ENCODE peak calls at places on chromosome 1, in nine cellular contexts. F, T, R, Z, Y, G, K, P and B are unnamed samples. For H3K36me3, the result is how much of the 10 kb centered on the place peaks cover.

GRCh38 chr1:115478933-115479551 is 141.0 kb upstream of the NGF start:
- DNase-seq in F (no peak), T (peak), R (no peak), Z (peak), Y (peak), G (no peak), K (no peak), P (no peak), B (peak)

GRCh38 chr1:107820797-107821196 is 144.2 kb downstream of the VAV3 start:
- DNase-seq in F (no peak), T (no peak), R (peak), Z (no peak), Y (no peak), G (peak), K (no peak), P (no peak), B (no peak)

GRCh38 chr1:173295995-173296394 is 88.9 kb upstream of the TNFSF4 start:
- DNase-seq in F (no peak), T (no peak), R (no peak), Z (no peak), Y (no peak), G (no peak), K (no peak), P (no peak), B (no peak)

GRCh38 chr1:96880626-96881025 is 159.0 kb downstream of the PTBP2 start:
- DNase-seq in F (no peak), T (no peak), R (no peak), Z (no peak), Y (no peak), G (no peak), K (no peak), P (no peak), B (no peak)

GRCh38 chr1:84946631-84947030 is 50.3 kb downstream of the MCOLN2 start:
- DNase-seq in F (no peak), T (no peak), R (no peak), Z (no peak), Y (no peak), G (no peak), K (no peak), P (no peak), B (no peak)

GRCh38 chr1:54379481-54380284 is 26.5 kb downstream of the SSBP3 start:
- DNase-seq in F (no peak), T (no peak), R (no peak), Z (no peak), Y (no peak), G (no peak), K (no peak), P (peak), B (no peak)

GRCh38 chr1:67514299-67514698 is 84.1 kb upstream of the SERBP1 start:
- DNase-seq in F (peak), T (no peak), R (no peak), Z (no peak), Y (no peak), G (no peak), K (no peak), P (no peak), B (no peak)

GRCh38 chr1:181148636-181149035 is 60.1 kb downstream of the IER5 start:
- DNase-seq in F (no peak), T (no peak), R (peak), Z (no peak), Y (no peak), G (no peak), K (no peak), P (no peak), B (no peak)

GRCh38 chr1:227934476-227935313 is 13.0 kb downstream of the WNT9A start:
- DNase-seq in F (no peak), T (no peak), R (peak), Z (no peak), Y (peak), G (peak), K (no peak), P (no peak), B (no peak)

GRCh38 chr1:221672160-221672762 is 69.6 kb downstream of the DUSP10 start:
- DNase-seq in F (no peak), T (no peak), R (no peak), Z (no peak), Y (no peak), G (no peak), K (no peak), P (no peak), B (no peak)

GRCh38 chr1:198605880-198606458 is 32.9 kb upstream of the PTPRC start:
- DNase-seq in F (no peak), T (no peak), R (no peak), Z (no peak), Y (no peak), G (no peak), K (no peak), P (no peak), B (no peak)

GRCh38 chr1:37449936-37450335 is 24.4 kb upstream of the ZC3H12A start:
- DNase-seq in F (no peak), T (no peak), R (no peak), Z (no peak), Y (no peak), G (no peak), K (no peak), P (peak), B (no peak)

GRCh38 chr1:209584186-209584776 is 767 bp downstream of the CAMK1G start:
- DNase-seq in F (no peak), T (no peak), R (no peak), Z (no peak), Y (no peak), G (no peak), K (no peak), P (no peak), B (no peak)

GRCh38 chr1:237863234-237863633 is 27.5 kb downstream of the ZP4 start:
- DNase-seq in F (no peak), T (no peak), R (no peak), Z (no peak), Y (no peak), G (no peak), K (no peak), P (no peak), B (no peak)

GRCh38 chr1:185400057-185400456 is 83.0 kb upstream of the IVNS1ABP start:
- DNase-seq in F (no peak), T (no peak), R (no peak), Z (no peak), Y (no peak), G (no peak), K (no peak), P (no peak), B (no peak)

GRCh38 chr1:85626818-85627217 is 46.3 kb downstream of the CCN1 start:
- DNase-seq in F (no peak), T (no peak), R (no peak), Z (no peak), Y (no peak), G (no peak), K (no peak), P (no peak), B (no peak)

GRCh38 chr1:16248603-16249534 is 11.9 kb upstream of the CPLANE2 start:
- DNase-seq in F (no peak), T (peak), R (no peak), Z (peak), Y (peak), G (peak), K (no peak), P (peak), B (peak)
- H3K36me3 ChIP-seq in F (under half), T (under half), R (under half), Z (under half), Y (under half), G (under half), K (under half), P (under half), B (under half)

GRCh38 chr1:243710467-243710866 is 139.6 kb downstream of the AKT3 start:
- DNase-seq in F (no peak), T (no peak), R (no peak), Z (no peak), Y (no peak), G (no peak), K (no peak), P (no peak), B (no peak)
- TF ChIP-seq CTCF in F (no peak), T (no peak), R (no peak), Z (no peak), Y (no peak), G (no peak), K (no peak), P (no peak), B (no peak)

GRCh38 chr1:1019122-1019999 is 559 bp upstream of the AGRN start:
- DNase-seq in F (peak), T (peak), R (peak), Z (peak), Y (peak), G (no peak), K (peak), P (peak), B (peak)
- H3K4me3 ChIP-seq in F (peak), T (peak), R (peak), Z (peak), Y (peak), G (peak), K (peak), P (peak), B (no peak)

GRCh38 chr1:88124614-88125013 is 559.5 kb upstream of the PKN2 start:
- DNase-seq in F (no peak), T (no peak), R (no peak), Z (no peak), Y (no peak), G (no peak), K (no peak), P (no peak), B (no peak)

GRCh38 chr1:88126467-88126866 is 557.6 kb upstream of the PKN2 start:
- DNase-seq in F (no peak), T (no peak), R (no peak), Z (no peak), Y (no peak), G (no peak), K (no peak), P (no peak), B (no peak)
- H3K36me3 ChIP-seq in F (under half), T (under half), R (under half), Z (under half), Y (under half), G (under half), K (under half), P (under half), B (under half)

DNA sequence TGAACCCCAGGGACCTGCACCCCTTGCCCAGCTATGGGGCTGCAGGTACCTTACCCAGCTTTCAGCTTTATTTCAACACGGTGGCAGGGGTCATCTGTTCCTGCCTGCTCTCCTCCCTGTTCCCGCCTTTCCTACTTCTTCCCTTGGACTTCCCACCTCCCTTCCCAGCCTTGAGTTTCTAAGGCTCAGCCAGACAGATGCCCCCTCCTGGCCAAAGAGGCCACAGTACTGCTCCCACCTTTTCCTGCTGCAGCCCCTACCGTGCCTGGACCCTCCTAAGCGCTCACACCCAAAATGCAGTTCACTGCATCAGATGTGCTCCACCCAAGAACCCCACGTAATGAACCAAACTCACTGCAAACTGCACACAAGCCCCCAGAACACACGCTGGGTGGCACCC is 7.7 kb downstream of the NOC2L start:
- DNase-seq in F (no peak), T (no peak), R (no peak), Z (no peak), Y (no peak), G (no peak), K (no peak), P (no peak), B (no peak)
- TF ChIP-seq CTCF in F (no peak), T (no peak), R (no peak), Z (no peak), Y (no peak), G (peak), K (no peak), P (no peak), B (no peak)

GRCh38 chr1:154774175-154774855 is 95.8 kb downstream of the KCNN3 start:
- DNase-seq in F (no peak), T (no peak), R (no peak), Z (no peak), Y (no peak), G (no peak), K (no peak), P (no peak), B (no peak)
- H3K4me3 ChIP-seq in F (no peak), T (no peak), R (no peak), Z (no peak), Y (no peak), G (no peak), K (no peak), P (no peak), B (no peak)

DNA sequence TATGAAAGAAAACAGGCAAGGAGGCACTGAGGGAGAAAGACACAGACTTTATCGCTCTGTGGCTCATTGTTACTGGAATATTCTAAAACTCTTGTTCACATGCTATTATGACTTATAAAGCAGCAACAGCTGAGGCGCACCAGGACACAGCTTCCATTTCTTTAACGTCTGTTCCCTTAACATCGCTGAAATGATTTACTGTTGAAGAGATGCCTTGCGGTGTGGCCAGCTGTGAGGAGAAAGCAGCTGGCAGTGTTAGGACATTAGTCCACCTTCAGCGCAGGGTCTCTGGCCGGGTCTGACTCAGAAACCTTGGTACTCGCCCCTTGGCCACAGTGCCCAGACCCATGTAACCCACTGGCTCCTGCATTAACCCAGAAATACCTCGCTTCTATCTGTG is 3.1 kb upstream of the PER3 start:
- DNase-seq in F (no peak), T (no peak), R (no peak), Z (no peak), Y (no peak), G (no peak), K (no peak), P (no peak), B (no peak)
- H3K36me3 ChIP-seq in F (under half), T (under half), R (under half), Z (under half), Y (under half), G (under half), K (under half), P (under half), B (under half)

GRCh38 chr1:2072109-2072806 is 22.0 kb downstream of the PRKCZ start:
- DNase-seq in F (no peak), T (peak), R (no peak), Z (peak), Y (no peak), G (no peak), K (no peak), P (peak), B (no peak)
- TF ChIP-seq CTCF in F (no peak), T (no peak), R (no peak), Z (no peak), Y (no peak), G (no peak), K (no peak), P (no peak), B (no peak)